ENCODE peak calls at places on chromosomes 6 and 20, in ten cellular contexts. T is heart left ventricle; R is stimulated activated CD4-positive, alpha-beta T cell treated with anti-CD3 and anti-CD28 coated beads, Interleukin-1b, Interleukin-23, amount 100 ng/mL, for 1 hour; W is effector CD4-positive, alpha-beta T cell; X is fibroblast of the aortic adventitia; J is posterior cingulate gyrus; D is stimulated activated CD8-positive, alpha-beta memory T cell treated with anti-CD3 and anti-CD28 coated beads, Interleukin-2, amount 100 ng/mL, for 1 hour; N is ACHN; H is effector memory CD4-positive, alpha-beta T cell; Z is stomach. B is an unnamed sample.
A peak's percentile ranks its signal among the peaks of the same experiment; 100 is the strongest.

GRCh38 chr20:8066662-8067061 is 47.1 kb upstream of the TMX4 start:
- DNase-seq in T (no peak), R (no peak), W (no peak), X (no peak), J (no peak), D (no peak), N (no peak), H (no peak), Z (no peak), B (no peak)

GRCh38 chr6:56954389-56955170 is at the start of gene BEND6:
- DNase-seq in T (peak; percentile 49), R (no peak), W (no peak), X (peak; percentile 78), J (peak; percentile 90), D (no peak), N (peak; percentile 81), H (no peak), Z (peak; percentile 27), B (no peak)

GRCh38 chr6:52216932-52217331 is 27.4 kb downstream of the IL17F start:
- DNase-seq in T (no peak), R (no peak), W (no peak), X (no peak), J (no peak), D (no peak), N (no peak), H (no peak), Z (no peak), B (no peak)

GRCh38 chr20:56979125-56979524 is 287.3 kb downstream of the BMP7 start:
- DNase-seq in T (no peak), R (no peak), W (no peak), X (no peak), J (no peak), D (no peak), N (no peak), H (no peak), Z (no peak), B (no peak)

GRCh38 chr6:158158123-158158522 is 9.9 kb downstream of the SERAC1 start:
- DNase-seq in T (no peak), R (no peak), W (no peak), X (no peak), J (no peak), D (no peak), N (no peak), H (no peak), Z (no peak), B (no peak)

GRCh38 chr6:152338335-152339125 is 298.6 kb downstream of the SYNE1 start:
- DNase-seq in T (peak; percentile 39), R (peak; percentile 36), W (peak; percentile 43), X (peak; percentile 46), J (peak; percentile 73), D (peak; percentile 27), N (peak; percentile 33), H (peak; percentile 11), Z (peak; percentile 55), B (no peak)

GRCh38 chr6:136550330-136551071 is at the start of gene MAP7:
- DNase-seq in T (peak; percentile 63), R (peak; percentile 36), W (peak; percentile 60), X (no peak), J (peak; percentile 84), D (peak; percentile 16), N (peak; percentile 54), H (peak; percentile 45), Z (peak; percentile 94), B (no peak)

GRCh38 chr20:19885981-19886665 is 128.1 kb downstream of the RIN2 start:
- DNase-seq in T (peak; percentile 70), R (no peak), W (no peak), X (peak; percentile 50), J (peak; percentile 84), D (no peak), N (peak; percentile 28), H (no peak), Z (peak; percentile 61), B (no peak)

GRCh38 chr20:11849976-11850670 is 67.6 kb upstream of the BTBD3 start:
- DNase-seq in T (no peak), R (no peak), W (no peak), X (peak; percentile 44), J (no peak), D (no peak), N (no peak), H (no peak), Z (no peak), B (no peak)

GRCh38 chr6:43980004-43980795 is 147.1 kb downstream of the MRPL14 start:
- DNase-seq in T (no peak), R (no peak), W (no peak), X (peak; percentile 9), J (no peak), D (no peak), N (no peak), H (no peak), Z (no peak), B (no peak)

GRCh38 chr6:51349866-51350265 is 531.2 kb downstream of the TFAP2B start:
- DNase-seq in T (no peak), R (no peak), W (no peak), X (no peak), J (no peak), D (no peak), N (no peak), H (no peak), Z (no peak), B (no peak)

GRCh38 chr6:108114861-108115597 is 40.5 kb upstream of the OSTM1 start:
- DNase-seq in T (peak; percentile 70), R (no peak), W (no peak), X (peak; percentile 69), J (peak; percentile 74), D (no peak), N (peak; percentile 43), H (no peak), Z (no peak), B (no peak)

GRCh38 chr20:24665196-24665595 is 195.8 kb downstream of the SYNDIG1 start:
- DNase-seq in T (no peak), R (no peak), W (no peak), X (no peak), J (no peak), D (no peak), N (no peak), H (no peak), Z (peak; percentile 20), B (no peak)

GRCh38 chr20:44809380-44810060 is 826 bp downstream of the RIMS4 start:
- DNase-seq in T (no peak), R (no peak), W (no peak), X (no peak), J (peak; percentile 74), D (no peak), N (no peak), H (no peak), Z (no peak), B (no peak)